ENCODE peak calls at places on chromosome 13, in nine cellular contexts. One of them, this sample, is unnamed.

GRCh38 chr13:35699181-35699580 is 222.7 kb upstream of the MAB21L1 start:
- DNase-seq in activated CD4-positive, alpha-beta T cell treated with anti-CD3 and anti-CD28 coated beads for 24 hours: no peak
- DNase-seq in T-helper 9 cell: no peak
- DNase-seq in stimulated activated CD4-positive, alpha-beta T cell treated with anti-CD3 and anti-CD28 coated beads, TNF-alpha, amount 100 ng/mL, for 4 hours: no peak
- DNase-seq in choroid plexus epithelial cell: peak; percentile 37
- DNase-seq in activated naive CD4-positive, alpha-beta T cell treated with anti-CD3 and anti-CD28 coated beads, Interleukin-2, amount 10 ng/mL, durations not matched to agents 7 days and 5 days: no peak
- DNase-seq in kidney epithelial cell: no peak
- DNase-seq in EH: peak; percentile 85
- DNase-seq in bronchial epithelial cell: no peak
- DNase-seq in this sample: no peak

GRCh38 chr13:94813920-94814500 is 101.7 kb upstream of the SOX21 start:
- DNase-seq in activated CD4-positive, alpha-beta T cell treated with anti-CD3 and anti-CD28 coated beads for 24 hours: no peak
- DNase-seq in T-helper 9 cell: no peak
- DNase-seq in stimulated activated CD4-positive, alpha-beta T cell treated with anti-CD3 and anti-CD28 coated beads, TNF-alpha, amount 100 ng/mL, for 4 hours: no peak
- DNase-seq in choroid plexus epithelial cell: no peak
- DNase-seq in activated naive CD4-positive, alpha-beta T cell treated with anti-CD3 and anti-CD28 coated beads, Interleukin-2, amount 10 ng/mL, durations not matched to agents 7 days and 5 days: no peak
- DNase-seq in kidney epithelial cell: no peak
- DNase-seq in EH: no peak
- DNase-seq in bronchial epithelial cell: no peak
- DNase-seq in this sample: no peak

GRCh38 chr13:21675095-21676007 is 4.5 kb downstream of the FGF9 start:
- DNase-seq in activated CD4-positive, alpha-beta T cell treated with anti-CD3 and anti-CD28 coated beads for 24 hours: no peak
- DNase-seq in T-helper 9 cell: peak; percentile 24
- DNase-seq in stimulated activated CD4-positive, alpha-beta T cell treated with anti-CD3 and anti-CD28 coated beads, TNF-alpha, amount 100 ng/mL, for 4 hours: no peak
- DNase-seq in choroid plexus epithelial cell: no peak
- DNase-seq in activated naive CD4-positive, alpha-beta T cell treated with anti-CD3 and anti-CD28 coated beads, Interleukin-2, amount 10 ng/mL, durations not matched to agents 7 days and 5 days: peak; percentile 54
- DNase-seq in kidney epithelial cell: no peak
- DNase-seq in EH: no peak
- DNase-seq in bronchial epithelial cell: no peak
- DNase-seq in this sample: no peak

GRCh38 chr13:63446329-63446728 is 2030.7 kb upstream of the PCDH20 start:
- DNase-seq in activated CD4-positive, alpha-beta T cell treated with anti-CD3 and anti-CD28 coated beads for 24 hours: no peak
- DNase-seq in T-helper 9 cell: no peak
- DNase-seq in stimulated activated CD4-positive, alpha-beta T cell treated with anti-CD3 and anti-CD28 coated beads, TNF-alpha, amount 100 ng/mL, for 4 hours: no peak
- DNase-seq in choroid plexus epithelial cell: no peak
- DNase-seq in activated naive CD4-positive, alpha-beta T cell treated with anti-CD3 and anti-CD28 coated beads, Interleukin-2, amount 10 ng/mL, durations not matched to agents 7 days and 5 days: no peak
- DNase-seq in kidney epithelial cell: no peak
- DNase-seq in EH: no peak
- DNase-seq in bronchial epithelial cell: no peak
- DNase-seq in this sample: no peak

GRCh38 chr13:46182491-46182877 is 507 bp upstream of the LCP1 start:
- DNase-seq in activated CD4-positive, alpha-beta T cell treated with anti-CD3 and anti-CD28 coated beads for 24 hours: no peak
- DNase-seq in T-helper 9 cell: no peak
- DNase-seq in stimulated activated CD4-positive, alpha-beta T cell treated with anti-CD3 and anti-CD28 coated beads, TNF-alpha, amount 100 ng/mL, for 4 hours: no peak
- DNase-seq in choroid plexus epithelial cell: no peak
- DNase-seq in activated naive CD4-positive, alpha-beta T cell treated with anti-CD3 and anti-CD28 coated beads, Interleukin-2, amount 10 ng/mL, durations not matched to agents 7 days and 5 days: no peak
- DNase-seq in kidney epithelial cell: no peak
- DNase-seq in EH: no peak
- DNase-seq in bronchial epithelial cell: no peak
- DNase-seq in this sample: no peak

GRCh38 chr13:98476106-98476505 is 100.8 kb downstream of the STK24 start:
- DNase-seq in activated CD4-positive, alpha-beta T cell treated with anti-CD3 and anti-CD28 coated beads for 24 hours: peak; percentile 40
- DNase-seq in T-helper 9 cell: peak; percentile 54
- DNase-seq in stimulated activated CD4-positive, alpha-beta T cell treated with anti-CD3 and anti-CD28 coated beads, TNF-alpha, amount 100 ng/mL, for 4 hours: no peak
- DNase-seq in choroid plexus epithelial cell: no peak
- DNase-seq in activated naive CD4-positive, alpha-beta T cell treated with anti-CD3 and anti-CD28 coated beads, Interleukin-2, amount 10 ng/mL, durations not matched to agents 7 days and 5 days: peak; percentile 71
- DNase-seq in kidney epithelial cell: no peak
- DNase-seq in EH: no peak
- DNase-seq in bronchial epithelial cell: no peak
- DNase-seq in this sample: no peak

GRCh38 chr13:99657848-99658265 is 156.6 kb downstream of the TM9SF2 start:
- DNase-seq in activated CD4-positive, alpha-beta T cell treated with anti-CD3 and anti-CD28 coated beads for 24 hours: no peak
- DNase-seq in T-helper 9 cell: peak; percentile 21
- DNase-seq in stimulated activated CD4-positive, alpha-beta T cell treated with anti-CD3 and anti-CD28 coated beads, TNF-alpha, amount 100 ng/mL, for 4 hours: no peak
- DNase-seq in choroid plexus epithelial cell: peak; percentile 43
- DNase-seq in activated naive CD4-positive, alpha-beta T cell treated with anti-CD3 and anti-CD28 coated beads, Interleukin-2, amount 10 ng/mL, durations not matched to agents 7 days and 5 days: peak; percentile 54
- DNase-seq in kidney epithelial cell: no peak
- DNase-seq in EH: peak; percentile 24
- DNase-seq in bronchial epithelial cell: no peak
- DNase-seq in this sample: no peak

GRCh38 chr13:96551540-96551939 is 442.7 kb downstream of the OXGR1 start:
- DNase-seq in activated CD4-positive, alpha-beta T cell treated with anti-CD3 and anti-CD28 coated beads for 24 hours: no peak
- DNase-seq in T-helper 9 cell: no peak
- DNase-seq in stimulated activated CD4-positive, alpha-beta T cell treated with anti-CD3 and anti-CD28 coated beads, TNF-alpha, amount 100 ng/mL, for 4 hours: no peak
- DNase-seq in choroid plexus epithelial cell: no peak
- DNase-seq in activated naive CD4-positive, alpha-beta T cell treated with anti-CD3 and anti-CD28 coated beads, Interleukin-2, amount 10 ng/mL, durations not matched to agents 7 days and 5 days: no peak
- DNase-seq in kidney epithelial cell: peak; percentile 4
- DNase-seq in EH: no peak
- DNase-seq in bronchial epithelial cell: no peak
- DNase-seq in this sample: no peak

GRCh38 chr13:23510979-23511735 is 59.1 kb upstream of the TNFRSF19 start:
- DNase-seq in activated CD4-positive, alpha-beta T cell treated with anti-CD3 and anti-CD28 coated beads for 24 hours: no peak
- DNase-seq in T-helper 9 cell: no peak
- DNase-seq in stimulated activated CD4-positive, alpha-beta T cell treated with anti-CD3 and anti-CD28 coated beads, TNF-alpha, amount 100 ng/mL, for 4 hours: no peak
- DNase-seq in choroid plexus epithelial cell: peak; percentile 78
- DNase-seq in activated naive CD4-positive, alpha-beta T cell treated with anti-CD3 and anti-CD28 coated beads, Interleukin-2, amount 10 ng/mL, durations not matched to agents 7 days and 5 days: no peak
- DNase-seq in kidney epithelial cell: no peak
- DNase-seq in EH: peak; percentile 64
- DNase-seq in bronchial epithelial cell: peak; percentile 52
- DNase-seq in this sample: no peak

GRCh38 chr13:45521292-45521691 is 56.6 kb downstream of the COG3 start:
- DNase-seq in activated CD4-positive, alpha-beta T cell treated with anti-CD3 and anti-CD28 coated beads for 24 hours: no peak
- DNase-seq in T-helper 9 cell: no peak
- DNase-seq in stimulated activated CD4-positive, alpha-beta T cell treated with anti-CD3 and anti-CD28 coated beads, TNF-alpha, amount 100 ng/mL, for 4 hours: no peak
- DNase-seq in choroid plexus epithelial cell: peak; percentile 81
- DNase-seq in activated naive CD4-positive, alpha-beta T cell treated with anti-CD3 and anti-CD28 coated beads, Interleukin-2, amount 10 ng/mL, durations not matched to agents 7 days and 5 days: no peak
- DNase-seq in kidney epithelial cell: no peak
- DNase-seq in EH: peak; percentile 82
- DNase-seq in bronchial epithelial cell: peak; percentile 82
- DNase-seq in this sample: no peak

GRCh38 chr13:112119192-112120030 is 52.5 kb downstream of the SOX1 start:
- DNase-seq in activated CD4-positive, alpha-beta T cell treated with anti-CD3 and anti-CD28 coated beads for 24 hours: no peak
- DNase-seq in T-helper 9 cell: no peak
- DNase-seq in stimulated activated CD4-positive, alpha-beta T cell treated with anti-CD3 and anti-CD28 coated beads, TNF-alpha, amount 100 ng/mL, for 4 hours: no peak
- DNase-seq in choroid plexus epithelial cell: no peak
- DNase-seq in activated naive CD4-positive, alpha-beta T cell treated with anti-CD3 and anti-CD28 coated beads, Interleukin-2, amount 10 ng/mL, durations not matched to agents 7 days and 5 days: no peak
- DNase-seq in kidney epithelial cell: no peak
- DNase-seq in EH: no peak
- DNase-seq in bronchial epithelial cell: no peak
- DNase-seq in this sample: no peak

GRCh38 chr13:54368387-54368786 is 1339.8 kb downstream of the OLFM4 start:
- DNase-seq in activated CD4-positive, alpha-beta T cell treated with anti-CD3 and anti-CD28 coated beads for 24 hours: no peak
- DNase-seq in T-helper 9 cell: no peak
- DNase-seq in stimulated activated CD4-positive, alpha-beta T cell treated with anti-CD3 and anti-CD28 coated beads, TNF-alpha, amount 100 ng/mL, for 4 hours: no peak
- DNase-seq in choroid plexus epithelial cell: no peak
- DNase-seq in activated naive CD4-positive, alpha-beta T cell treated with anti-CD3 and anti-CD28 coated beads, Interleukin-2, amount 10 ng/mL, durations not matched to agents 7 days and 5 days: no peak
- DNase-seq in kidney epithelial cell: no peak
- DNase-seq in EH: no peak
- DNase-seq in bronchial epithelial cell: no peak
- DNase-seq in this sample: no peak

GRCh38 chr13:101536079-101536478 is 83.6 kb downstream of the ITGBL1 start:
- DNase-seq in activated CD4-positive, alpha-beta T cell treated with anti-CD3 and anti-CD28 coated beads for 24 hours: no peak
- DNase-seq in T-helper 9 cell: no peak
- DNase-seq in stimulated activated CD4-positive, alpha-beta T cell treated with anti-CD3 and anti-CD28 coated beads, TNF-alpha, amount 100 ng/mL, for 4 hours: no peak
- DNase-seq in choroid plexus epithelial cell: no peak
- DNase-seq in activated naive CD4-positive, alpha-beta T cell treated with anti-CD3 and anti-CD28 coated beads, Interleukin-2, amount 10 ng/mL, durations not matched to agents 7 days and 5 days: no peak
- DNase-seq in kidney epithelial cell: no peak
- DNase-seq in EH: peak; percentile 22
- DNase-seq in bronchial epithelial cell: no peak
- DNase-seq in this sample: no peak

GRCh38 chr13:112748947-112749346 is 59.1 kb downstream of the ATP11A start:
- DNase-seq in activated CD4-positive, alpha-beta T cell treated with anti-CD3 and anti-CD28 coated beads for 24 hours: no peak
- DNase-seq in T-helper 9 cell: no peak
- DNase-seq in stimulated activated CD4-positive, alpha-beta T cell treated with anti-CD3 and anti-CD28 coated beads, TNF-alpha, amount 100 ng/mL, for 4 hours: no peak
- DNase-seq in choroid plexus epithelial cell: no peak
- DNase-seq in activated naive CD4-positive, alpha-beta T cell treated with anti-CD3 and anti-CD28 coated beads, Interleukin-2, amount 10 ng/mL, durations not matched to agents 7 days and 5 days: no peak
- DNase-seq in kidney epithelial cell: no peak
- DNase-seq in EH: no peak
- DNase-seq in bronchial epithelial cell: no peak
- DNase-seq in this sample: no peak

This sample was measured in GM18507.